ENCODE peak calls at places on chromosomes 12 and 14, in seven cellular contexts. G is A549, W is HCT116, E is GM12878, K is HepG2, Y is Panc1, Z is K562. J is an unnamed sample.

GRCh38 chr12:48988030-48988649 is 10.0 kb downstream of the WNT1 start:
- DNase-seq in Z (peak; percentile 79), E (no peak), G (peak; percentile 66), W (no peak), K (peak; percentile 46), Y (no peak), J (peak; percentile 61)

GRCh38 chr14:99759546-99759925 is 33.7 kb upstream of the EML1 start:
- DNase-seq in Z (no peak), Y (no peak), K (no peak), W (no peak), E (no peak), G (no peak), J (no peak)

GRCh38 chr12:103810108-103810507 is 30.9 kb downstream of the NT5DC3 start:
- DNase-seq in G (no peak), K (no peak), Y (no peak), E (no peak), Z (no peak), W (no peak), J (no peak)

GRCh38 chr12:121190523-121191031 is 19.4 kb upstream of the P2RX4 start:
- DNase-seq in Z (no peak), K (no peak), Y (no peak), G (no peak), E (no peak), W (no peak), J (no peak)

GRCh38 chr14:28807518-28807917 is 40.9 kb downstream of the FOXG1 start:
- DNase-seq in Z (no peak), G (no peak), K (no peak), E (no peak), Y (no peak), W (no peak), J (no peak)

GRCh38 chr12:49885118-49885517 is 18.6 kb downstream of the FAIM2 start:
- DNase-seq in Z (no peak), Y (no peak), G (no peak), K (no peak), W (no peak), E (no peak), J (no peak)

GRCh38 chr12:111812881-111813741 is 28.9 kb upstream of the MAPKAPK5 start:
- DNase-seq in Z (peak; percentile 84), Y (peak; percentile 50), E (peak; percentile 44), W (peak; percentile 76), K (peak; percentile 80), G (peak; percentile 90), J (peak; percentile 81)

GRCh38 chr12:3202734-3203446 is 125.7 kb downstream of the TSPAN9 start:
- DNase-seq in Z (peak; percentile 72), K (peak; percentile 28), E (no peak), Y (peak; percentile 20), G (peak; percentile 47), W (no peak), J (peak; percentile 34)

GRCh38 chr12:3055712-3056467 is 21.3 kb upstream of the TSPAN9 start:
- DNase-seq in Y (no peak), G (no peak), E (no peak), Z (no peak), W (no peak), K (peak; percentile 80), J (no peak)

GRCh38 chr12:46472893-46473633 is 100.5 kb upstream of the SLC38A2 start:
- DNase-seq in W (no peak), G (peak; percentile 62), K (peak; percentile 60), Z (peak; percentile 17), E (no peak), Y (no peak), J (no peak)

GRCh38 chr12:43891856-43892574 is 56.1 kb downstream of the TMEM117 start:
- DNase-seq in W (no peak), G (no peak), E (no peak), K (peak; percentile 5), Y (no peak), Z (no peak), J (no peak)

GRCh38 chr12:44812062-44812461 is 64.1 kb downstream of the NELL2 start:
- DNase-seq in G (peak; percentile 33), K (no peak), Y (no peak), W (peak; percentile 13), E (no peak), Z (no peak), J (no peak)

GRCh38 chr12:108768591-108769500 is 37.5 kb upstream of the CORO1C start:
- DNase-seq in G (peak; percentile 71), Z (no peak), E (peak; percentile 17), Y (no peak), K (peak; percentile 33), W (peak; percentile 63), J (peak; percentile 50)

GRCh38 chr12:120544691-120545090 is 10.5 kb downstream of the RNF10 start:
- DNase-seq in Z (no peak), Y (no peak), K (no peak), W (no peak), E (no peak), G (no peak), J (no peak)

GRCh38 chr14:34465069-34465859 is 3.2 kb upstream of the SPTSSA start:
- DNase-seq in Z (peak; percentile 66), Y (no peak), W (no peak), E (no peak), G (peak; percentile 35), K (peak; percentile 54), J (no peak)

GRCh38 chr12:68808388-68809189 is 612 bp downstream of the MDM2 start:
- DNase-seq in G (peak; percentile 95), E (peak; percentile 90), Z (peak; percentile 70), Y (no peak), W (peak; percentile 87), K (peak; percentile 96), J (peak; percentile 54)

GRCh38 chr12:30026621-30027234 is 243.0 kb upstream of the TMTC1 start:
- DNase-seq in W (no peak), G (no peak), E (no peak), Z (no peak), K (no peak), Y (no peak), J (no peak)

GRCh38 chr12:68011882-68012207 is 22.6 kb downstream of the IFNG-AS1 start:
- DNase-seq in K (no peak), G (no peak), E (no peak), Y (no peak), Z (no peak), W (no peak), J (no peak)

GRCh38 chr12:131282292-131283080 is 328.8 kb downstream of the ADGRD1 start:
- DNase-seq in Z (no peak), W (no peak), K (no peak), Y (no peak), E (no peak), G (no peak), J (no peak)

GRCh38 chr12:2306686-2307249 is 254.0 kb downstream of the CACNA1C start:
- DNase-seq in K (no peak), E (no peak), Z (no peak), W (no peak), Y (no peak), G (no peak), J (peak; percentile 65)

GRCh38 chr12:116299548-116300150 is 22.2 kb upstream of the MED13L start:
- DNase-seq in Z (no peak), E (no peak), G (no peak), K (no peak), Y (no peak), W (no peak), J (no peak)

GRCh38 chr12:105331805-105332251 is 1.3 kb downstream of the C12orf75 start:
- DNase-seq in G (no peak), Z (no peak), W (no peak), Y (no peak), E (no peak), K (peak; percentile 32), J (no peak)

GRCh38 chr12:90790747-90791146 is 164.2 kb downstream of the CCER1 start:
- DNase-seq in G (no peak), E (no peak), W (no peak), Z (no peak), Y (no peak), K (no peak), J (no peak)

GRCh38 chr12:90791445-90791844 is 163.5 kb downstream of the CCER1 start:
- DNase-seq in Y (no peak), W (no peak), G (no peak), Z (no peak), E (no peak), K (no peak), J (no peak)

GRCh38 chr12:90794212-90794611 is 160.8 kb downstream of the CCER1 start:
- DNase-seq in Z (no peak), G (no peak), W (no peak), E (no peak), Y (no peak), K (no peak), J (no peak)
- TF ChIP-seq REST in Z (no peak), G (no peak), W (no peak), E (no peak), Y (no peak), K (no peak), J (no peak)

DNA sequence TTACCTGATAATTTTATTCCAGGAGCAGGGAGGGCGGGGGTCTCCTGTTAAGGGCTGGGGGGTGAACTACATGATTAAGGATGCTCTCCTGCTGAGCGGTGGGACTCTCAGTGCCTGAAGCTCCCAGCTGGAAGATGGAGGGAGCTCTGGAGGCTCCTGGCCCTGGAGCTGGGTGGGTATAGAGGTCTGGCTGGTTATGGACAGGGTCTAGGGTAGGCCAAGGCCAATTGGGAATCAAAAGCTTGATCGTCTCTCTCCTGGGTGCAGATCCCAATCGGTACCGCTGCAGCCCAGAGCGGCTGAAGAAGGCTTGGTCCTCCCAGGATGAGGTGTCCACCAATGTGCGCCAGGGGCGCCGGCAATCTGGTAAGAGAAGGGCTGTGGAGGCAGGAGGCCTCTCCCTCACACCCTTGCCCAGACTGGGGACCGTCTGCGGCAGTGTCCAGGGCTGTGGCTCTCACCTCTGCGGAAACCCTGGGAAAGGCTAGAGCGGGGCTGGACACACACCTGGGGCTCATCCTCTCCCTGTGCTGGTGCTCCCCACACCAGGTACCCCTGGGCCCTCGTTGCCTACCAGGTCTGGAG is 28.4 kb downstream of the PLEKHG3 start:
- DNase-seq in Z (no peak), G (no peak), K (no peak), Y (no peak), W (no peak), E (no peak), J (no peak)
- TF ChIP-seq REST in Z (no peak), G (no peak), K (no peak), Y (no peak), W (no peak), E (no peak), J (no peak)

GRCh38 chr14:56119221-56119967 is 1.2 kb downstream of the PELI2 start:
- DNase-seq in G (peak; percentile 16), Z (peak; percentile 6), E (no peak), Y (no peak), K (no peak), W (no peak), J (no peak)
- TF ChIP-seq REST in G (no peak), Z (no peak), E (no peak), Y (no peak), K (no peak), W (no peak), J (no peak)

DNA sequence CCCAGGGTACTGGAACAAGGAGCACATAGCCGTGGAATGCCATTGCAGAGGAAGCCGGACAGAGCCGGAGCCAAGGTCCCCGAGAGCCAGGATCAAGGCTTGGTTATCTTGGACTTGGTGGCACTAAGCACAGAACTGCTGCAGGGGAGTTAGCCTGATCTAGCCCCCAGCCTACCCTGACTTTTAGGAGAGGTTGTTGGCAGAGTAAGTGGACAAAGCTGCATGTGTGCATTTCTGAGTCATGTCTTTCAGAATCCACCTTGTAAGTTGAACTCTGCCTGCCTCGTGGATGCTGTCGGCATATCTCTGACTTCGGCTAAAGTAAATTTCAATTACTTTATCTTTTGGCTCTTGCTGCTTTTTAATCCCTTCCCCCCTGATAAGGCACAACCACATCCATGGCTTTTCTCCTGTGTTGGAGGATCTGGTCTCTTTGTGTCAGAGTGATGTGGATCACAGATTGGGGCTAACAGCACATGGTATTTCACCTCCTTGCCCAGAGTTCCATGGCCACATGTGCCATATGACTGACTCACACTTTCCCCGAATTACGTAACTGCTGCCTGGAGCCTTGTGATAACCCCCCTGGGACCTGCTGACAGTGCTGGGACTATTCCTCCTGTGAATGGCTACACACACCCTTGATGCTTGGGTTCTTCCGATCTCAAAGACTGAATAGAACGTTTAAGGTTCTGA is 240.3 kb downstream of the EMP1 start:
- DNase-seq in Z (peak; percentile 62), W (no peak), E (no peak), Y (no peak), K (no peak), G (peak; percentile 40), J (peak; percentile 2)
- TF ChIP-seq REST in Z (no peak), W (no peak), E (no peak), Y (no peak), K (no peak), G (no peak), J (no peak)

J was measured in HL-60.